ENCODE peak calls at places on chromosome 21, in five cellular contexts. Q, R, N, E and J are unnamed samples.

GRCh38 chr21:31354604-31355443 is 10.8 kb upstream of the TIAM1 start:
- DNase-seq in E (peak; percentile 99), N (peak; percentile 86), Q (no peak), R (peak; percentile 74), J (no peak)

GRCh38 chr21:19870682-19871081 is 1127.5 kb upstream of the NCAM2 start:
- DNase-seq in E (no peak), Q (no peak), R (no peak), N (no peak), J (no peak)

GRCh38 chr21:24369278-24369677 is 1238.0 kb downstream of the MRPL39 start:
- DNase-seq in R (no peak), N (no peak), Q (no peak), E (no peak), J (no peak)

GRCh38 chr21:40331804-40332203 is 464.6 kb downstream of the PCP4 start:
- DNase-seq in Q (no peak), E (no peak), R (no peak), N (no peak), J (no peak)

GRCh38 chr21:30935121-30935888 is 53.9 kb upstream of the KRTAP11-1 start:
- DNase-seq in R (no peak), E (no peak), N (no peak), Q (no peak), J (no peak)

GRCh38 chr21:31429500-31429899 is 85.4 kb upstream of the TIAM1 start:
- DNase-seq in Q (no peak), R (no peak), E (no peak), N (no peak), J (no peak)

GRCh38 chr21:42991992-42992740 is 17.8 kb downstream of the PKNOX1 start:
- DNase-seq in Q (peak; percentile 61), R (peak; percentile 69), E (peak; percentile 73), N (peak; percentile 96), J (peak; percentile 67)

GRCh38 chr21:45811136-45811535 is 167.6 kb downstream of the PCBP3 start:
- DNase-seq in E (no peak), N (no peak), Q (no peak), R (no peak), J (no peak)

GRCh38 chr21:18832950-18833349 is 429.4 kb upstream of the TMPRSS15 start:
- DNase-seq in R (peak; percentile 7), E (peak; percentile 39), Q (no peak), N (no peak), J (no peak)

GRCh38 chr21:36915701-36916075 is 50.8 kb downstream of the HLCS start:
- DNase-seq in R (no peak), E (no peak), N (no peak), Q (no peak), J (no peak)

GRCh38 chr21:27536319-27536718 is 569.4 kb upstream of the ADAMTS5 start:
- DNase-seq in N (peak; percentile 57), E (peak; percentile 37), R (peak; percentile 63), Q (no peak), J (no peak)

GRCh38 chr21:44870748-44871495 is 2.6 kb downstream of the PTTG1IP start:
- DNase-seq in R (no peak), E (peak; percentile 53), N (no peak), Q (no peak), J (no peak)

GRCh38 chr21:27564684-27565280 is 597.9 kb upstream of the ADAMTS5 start:
- DNase-seq in Q (no peak), R (no peak), N (peak; percentile 82), E (peak; percentile 68), J (no peak)

GRCh38 chr21:46124926-46125845 is 27.3 kb downstream of the COL6A2 start:
- DNase-seq in R (no peak), E (no peak), N (no peak), Q (no peak), J (no peak)

GRCh38 chr21:16302851-16303282 is 573.1 kb downstream of the USP25 start:
- DNase-seq in Q (no peak), R (peak; percentile 45), E (no peak), N (peak; percentile 33), J (no peak)

GRCh38 chr21:29248124-29248523 is 50.6 kb upstream of the BACH1 start:
- DNase-seq in R (no peak), Q (no peak), N (no peak), E (no peak), J (peak; percentile 47)

DNA sequence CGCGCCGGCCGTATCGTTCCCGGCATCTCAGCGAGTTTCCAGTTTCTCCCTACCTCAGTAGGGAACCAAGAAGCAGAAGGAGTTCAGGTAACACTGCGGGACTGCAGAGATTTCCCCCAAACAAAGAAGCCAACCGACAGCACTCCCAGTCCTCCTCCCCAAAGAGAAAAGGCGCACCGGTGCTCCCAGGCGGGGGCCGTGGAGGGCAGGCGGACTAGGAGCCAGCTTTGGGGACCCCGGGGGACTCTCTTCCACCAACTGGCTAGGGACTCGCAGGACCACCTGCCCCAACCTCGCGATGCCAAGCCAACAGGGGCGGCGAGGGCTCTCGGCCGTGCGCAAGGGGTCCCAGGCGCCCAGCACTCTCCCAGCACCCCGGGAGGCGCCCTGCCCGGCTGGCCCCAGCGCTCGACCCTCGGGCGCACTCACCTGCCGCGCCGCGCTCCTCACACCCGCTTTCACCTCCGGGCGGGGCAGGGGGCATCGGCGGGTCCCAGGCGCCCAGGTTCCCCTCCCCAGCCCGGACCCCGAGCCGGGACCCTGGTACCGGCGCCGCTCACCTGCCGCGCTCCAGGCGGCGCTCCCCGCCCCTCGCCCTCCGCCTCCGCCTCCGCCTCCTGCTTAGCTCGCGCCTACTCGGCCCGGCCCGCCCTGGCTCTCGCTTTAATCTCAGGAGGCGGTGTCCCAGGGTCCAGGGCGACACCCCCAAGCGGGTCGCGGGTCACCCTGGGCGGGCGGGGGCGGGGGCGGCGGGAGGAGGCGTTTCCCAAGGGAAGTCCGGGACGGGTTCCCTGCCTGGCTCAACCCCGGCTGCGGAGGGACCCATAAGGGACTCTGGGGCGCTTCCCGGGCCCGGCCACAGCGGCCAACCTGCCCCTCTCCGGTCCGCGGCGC is at the start of gene TMPRSS2:
- DNase-seq in Q (peak; percentile 85), R (no peak), N (no peak), E (peak; percentile 18), J (no peak)
- H3K4me3 ChIP-seq in Q (peak within 1 kb of the TSS; percentile 67), R (no peak within 1 kb of the TSS), N (no peak within 1 kb of the TSS), E (peak within 1 kb of the TSS; percentile 24), J (no peak within 1 kb of the TSS)

GRCh38 chr21:38911523-38912354 is 106.0 kb downstream of the ETS2 start:
- DNase-seq in R (no peak), N (no peak), Q (no peak), E (peak; percentile 51), J (no peak)

GRCh38 chr21:38914071-38914491 is 108.4 kb downstream of the ETS2 start:
- DNase-seq in E (no peak), N (no peak), Q (no peak), R (no peak), J (no peak)

GRCh38 chr21:38912355-38912619 is 106.6 kb downstream of the ETS2 start:
- DNase-seq in N (no peak), R (no peak), E (no peak), Q (no peak), J (no peak)

GRCh38 chr21:38913120-38913975 is 107.6 kb downstream of the ETS2 start:
- DNase-seq in E (peak; percentile 86), R (peak; percentile 76), Q (peak; percentile 84), N (peak; percentile 74), J (no peak)

GRCh38 chr21:38912789-38913119 is 107.0 kb downstream of the ETS2 start:
- DNase-seq in Q (no peak), E (no peak), R (no peak), N (no peak), J (no peak)
- H3K4me3 ChIP-seq in Q (no peak overlapping the region), E (no peak overlapping the region), R (no peak overlapping the region), N (no peak overlapping the region), J (no peak overlapping the region)

GRCh38 chr21:38264581-38264980 is 7.8 kb downstream of the KCNJ15 start:
- DNase-seq in R (no peak), N (no peak), Q (no peak), E (no peak), J (no peak)

GRCh38 chr21:38260426-38260825 is 3.6 kb downstream of the KCNJ15 start:
- DNase-seq in R (no peak), E (no peak), N (no peak), Q (no peak), J (no peak)

GRCh38 chr21:38261851-38262250 is 5.1 kb downstream of the KCNJ15 start:
- DNase-seq in E (no peak), R (no peak), Q (no peak), N (peak; percentile 35), J (no peak)

GRCh38 chr21:38266732-38267131 is 9.9 kb downstream of the KCNJ15 start:
- DNase-seq in Q (no peak), R (no peak), E (peak; percentile 48), N (peak; percentile 85), J (no peak)

GRCh38 chr21:38263493-38263892 is 6.7 kb downstream of the KCNJ15 start:
- DNase-seq in Q (no peak), N (peak; percentile 63), E (no peak), R (peak; percentile 98), J (no peak)
- H3K4me3 ChIP-seq in Q (no peak overlapping the region), N (no peak overlapping the region), E (no peak overlapping the region), R (no peak overlapping the region), J (no peak overlapping the region)

DNA sequence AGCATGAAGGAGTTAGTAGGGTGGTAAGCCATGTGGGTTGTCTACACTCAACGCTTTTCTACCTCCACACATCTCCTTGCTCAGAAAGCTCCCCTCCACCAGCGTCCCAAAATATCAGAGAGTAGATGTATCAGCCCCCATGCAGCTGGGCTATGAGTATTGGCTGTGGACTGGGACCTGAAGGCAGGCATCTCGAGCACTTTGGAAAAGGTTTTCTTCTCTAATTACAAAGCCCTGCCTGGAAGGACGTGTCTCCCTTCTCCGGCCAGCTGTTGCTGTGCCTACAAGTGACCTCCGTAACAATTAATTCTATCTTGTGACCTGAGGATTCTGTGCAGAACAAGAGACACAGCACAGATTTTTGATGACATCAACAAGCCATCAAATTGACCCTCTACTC is 142.0 kb upstream of the RUNX1 start:
- DNase-seq in R (no peak), N (no peak), Q (no peak), E (no peak), J (no peak)
- H3K4me3 ChIP-seq in R (no peak overlapping the region), N (no peak overlapping the region), Q (no peak overlapping the region), E (no peak overlapping the region), J (no peak overlapping the region)

GRCh38 chr21:33025106-33025470 is 647 bp upstream of the OLIG2 start:
- DNase-seq in E (no peak), Q (no peak), N (no peak), R (no peak), J (no peak)
- H3K4me3 ChIP-seq in E (no peak overlapping the region), Q (no peak overlapping the region), N (no peak overlapping the region), R (no peak overlapping the region), J (no peak overlapping the region)